ENCODE peak calls at places on chromosomes 4 and X, in six cellular contexts. F is DMS79, Y is mesenchymal stem cell, C is NCI-H460, V is GM03348, K is posterior vena cava. T is an unnamed sample.

GRCh38 chr4:176380352-176381157 is 60.8 kb downstream of the SPCS3 start:
- DNase-seq in Y (no peak), V (no peak), C (no peak), F (no peak), K (no peak), T (no peak)

GRCh38 chr4:6916587-6917444 is 7.2 kb downstream of the TBC1D14 start:
- DNase-seq in Y (peak; percentile 56), K (no peak), F (no peak), C (no peak), V (no peak), T (no peak)

GRCh38 chr4:47696823-47697222 is 141.0 kb downstream of the CORIN start:
- DNase-seq in C (no peak), F (no peak), Y (no peak), K (no peak), V (no peak), T (no peak)

GRCh38 chrX:3659761-3660160 is 53.7 kb downstream of the PRKX start:
- DNase-seq in F (no peak), V (no peak), Y (peak; percentile 22), C (no peak), K (no peak), T (no peak)

GRCh38 chr4:17646693-17647092 is 32.3 kb downstream of the MED28 start:
- DNase-seq in V (no peak), Y (no peak), K (no peak), C (no peak), F (no peak), T (peak; percentile 8)

GRCh38 chr4:128840711-128841318 is 31.3 kb downstream of the JADE1 start:
- DNase-seq in Y (no peak), C (no peak), K (no peak), V (no peak), F (no peak), T (no peak)

GRCh38 chr4:13481569-13481968 is 2.6 kb downstream of the RAB28 start:
- DNase-seq in K (no peak), V (peak; percentile 40), C (no peak), F (no peak), Y (peak; percentile 59), T (no peak)

GRCh38 chr4:89434364-89434988 is 126.9 kb upstream of the GPRIN3 start:
- DNase-seq in F (peak; percentile 1), V (peak; percentile 61), K (no peak), C (peak; percentile 53), Y (peak; percentile 59), T (no peak)

GRCh38 chr4:175622887-175623286 is 189.2 kb downstream of the GPM6A start:
- DNase-seq in K (no peak), F (no peak), C (no peak), V (no peak), Y (no peak), T (no peak)

GRCh38 chr4:123477804-123478209 is 81.2 kb downstream of the SPRY1 start:
- DNase-seq in K (no peak), Y (peak; percentile 93), V (no peak), C (no peak), F (no peak), T (peak; percentile 41)

GRCh38 chr4:124183926-124184325 is 528.6 kb downstream of the ANKRD50 start:
- DNase-seq in K (no peak), Y (no peak), C (no peak), V (no peak), F (no peak), T (no peak)

GRCh38 chr4:82043081-82043808 is 330.5 kb downstream of the HNRNPD start:
- DNase-seq in V (no peak), Y (no peak), K (peak; percentile 75), C (no peak), F (no peak), T (peak; percentile 81)

GRCh38 chr4:138275946-138276621 is 33.9 kb upstream of the SLC7A11 start:
- DNase-seq in K (no peak), C (no peak), Y (peak; percentile 89), V (peak; percentile 67), F (no peak), T (no peak)

GRCh38 chr4:34878961-34879360 is 1365.4 kb downstream of the ARAP2 start:
- DNase-seq in F (no peak), C (no peak), Y (no peak), K (no peak), V (no peak), T (no peak)

GRCh38 chrX:135345328-135345645 is 36.0 kb downstream of the ETDC start:
- DNase-seq in C (no peak), Y (peak; percentile 34), V (peak; percentile 37), K (peak; percentile 74), F (no peak), T (no peak)

GRCh38 chr4:77052352-77052751 is 23.4 kb downstream of the CCNI start:
- DNase-seq in C (peak; percentile 40), V (peak; percentile 27), K (no peak), Y (peak; percentile 52), F (no peak), T (peak; percentile 35)

GRCh38 chrX:136065044-136065671 is 79.9 kb downstream of the SLC9A6 start:
- DNase-seq in F (no peak), C (peak; percentile 56), Y (peak; percentile 77), K (no peak), V (no peak), T (peak; percentile 42)

GRCh38 chr4:83013420-83013867 is 2.8 kb upstream of the LIN54 start:
- DNase-seq in F (peak; percentile 15), Y (no peak), V (no peak), K (no peak), C (no peak), T (no peak)

GRCh38 chr4:54781771-54782170 is 124.0 kb downstream of the KIT start:
- DNase-seq in Y (no peak), C (no peak), K (no peak), V (peak; percentile 26), F (no peak), T (no peak)

GRCh38 chr4:28313729-28314713 is 1453.4 kb downstream of the STIM2 start:
- DNase-seq in Y (no peak), F (no peak), K (no peak), V (no peak), C (no peak), T (no peak)

GRCh38 chrX:56968980-56969379 is 26.4 kb downstream of the SPIN3 start:
- DNase-seq in C (no peak), F (no peak), V (peak; percentile 7), K (no peak), Y (peak; percentile 27), T (no peak)

GRCh38 chr4:3396611-3397010 is 45.2 kb upstream of the HGFAC start:
- DNase-seq in C (no peak), V (no peak), K (no peak), F (no peak), Y (no peak), T (no peak)

GRCh38 chrX:14591976-14592375 is 62.6 kb downstream of the GLRA2 start:
- DNase-seq in C (no peak), F (no peak), K (no peak), V (peak; percentile 48), Y (peak; percentile 1), T (no peak)

GRCh38 chr4:151031831-151032605 is 16.9 kb upstream of the LRBA start:
- DNase-seq in F (no peak), K (no peak), Y (peak; percentile 32), V (peak; percentile 65), C (no peak), T (no peak)

GRCh38 chr4:26206981-26207380 is 113.8 kb upstream of the RBPJ start:
- DNase-seq in V (no peak), K (no peak), Y (no peak), C (no peak), F (no peak), T (no peak)

GRCh38 chr4:128707864-128708263 is 101.6 kb upstream of the JADE1 start:
- DNase-seq in K (no peak), F (no peak), V (peak; percentile 70), Y (no peak), C (no peak), T (no peak)

GRCh38 chr4:40254961-40255721 is 58.3 kb downstream of the RHOH start:
- DNase-seq in F (no peak), K (no peak), Y (peak; percentile 84), V (no peak), C (no peak), T (peak; percentile 9)

GRCh38 chr4:151204925-151205524 is 71.9 kb upstream of the PRSS48 start:
- DNase-seq in K (no peak), Y (peak; percentile 47), F (no peak), V (no peak), C (no peak), T (peak; percentile 97)

GRCh38 chrX:124026529-124026928 is 65.0 kb downstream of the STAG2 start:
- DNase-seq in F (no peak), Y (no peak), C (no peak), K (no peak), V (no peak), T (no peak)

GRCh38 chrX:147602297-147602696 is 309.4 kb upstream of the FMR1 start:
- DNase-seq in F (no peak), C (peak; percentile 12), Y (no peak), K (no peak), V (no peak), T (no peak)

GRCh38 chrX:119655125-119655524 is 37.8 kb downstream of the SEPTIN6 start:
- DNase-seq in Y (peak; percentile 96), F (no peak), C (no peak), V (peak; percentile 56), K (no peak), T (no peak)

GRCh38 chrX:112947981-112948380 is 107.3 kb upstream of the AMOT start:
- DNase-seq in V (no peak), F (no peak), K (no peak), C (no peak), Y (no peak), T (no peak)

GRCh38 chrX:77668391-77669237 is 117.4 kb downstream of the ATRX start:
- DNase-seq in V (peak; percentile 22), Y (peak; percentile 66), F (no peak), K (no peak), C (peak; percentile 54), T (peak; percentile 1)

GRCh38 chr4:103076777-103077347 is 301 bp upstream of the SLC9B2 start:
- DNase-seq in F (no peak), Y (no peak), V (no peak), C (no peak), K (no peak), T (no peak)

GRCh38 chr4:148810461-148810860 is 368.2 kb upstream of the NR3C2 start:
- DNase-seq in V (no peak), C (no peak), Y (no peak), K (no peak), F (no peak), T (no peak)

GRCh38 chrX:155031657-155032056 is 5.0 kb downstream of the FUNDC2 start:
- DNase-seq in Y (no peak), V (no peak), C (no peak), F (no peak), K (no peak), T (no peak)

T was measured in HepG2.